ENCODE peak calls at places on chromosomes 11 and 22, in nine cellular contexts. P is CD8-positive, alpha-beta T cell; N is adrenal gland; D is A549; Y is lower leg skin; T is HL-60; A is fibroblast of mammary gland; V is GM23338; X is dorsolateral prefrontal cortex. J is an unnamed sample.

GRCh38 chr22:41481131-41481830 is 12.4 kb downstream of the ACO2 start:
- DNase-seq in X (no peak), N (peak; percentile 75), A (peak; percentile 55), P (no peak), D (no peak), V (no peak), Y (no peak), T (no peak), J (peak; percentile 66)

GRCh38 chr22:27610863-27611786 is 190.4 kb downstream of the MN1 start:
- DNase-seq in V (no peak), A (no peak), T (no peak), N (no peak), Y (no peak), X (no peak), P (no peak), D (no peak), J (no peak)

GRCh38 chr11:72634016-72634415 is 40.2 kb downstream of the PDE2A start:
- DNase-seq in V (no peak), D (no peak), A (no peak), Y (no peak), P (no peak), T (no peak), X (no peak), N (no peak), J (no peak)

GRCh38 chr11:31996159-31996881 is 94.6 kb upstream of the RCN1 start:
- DNase-seq in A (no peak), V (no peak), P (no peak), N (no peak), D (no peak), T (no peak), X (no peak), Y (no peak), J (no peak)

GRCh38 chr11:8905528-8906165 is 5.3 kb upstream of the AKIP1 start:
- DNase-seq in Y (no peak), D (peak; percentile 56), X (no peak), V (no peak), T (no peak), A (peak; percentile 90), N (no peak), P (no peak), J (no peak)

GRCh38 chr22:20013382-20013871 is 3.2 kb downstream of the ARVCF start:
- DNase-seq in D (peak; percentile 33), T (no peak), P (peak; percentile 45), V (peak; percentile 88), N (peak; percentile 54), X (peak; percentile 69), A (peak; percentile 34), Y (no peak), J (peak; percentile 90)

GRCh38 chr11:77186302-77186701 is 58.3 kb downstream of the MYO7A start:
- DNase-seq in Y (no peak), D (no peak), A (no peak), V (no peak), N (no peak), T (no peak), X (no peak), P (no peak), J (no peak)

GRCh38 chr11:124798991-124799383 is 1.2 kb downstream of the MSANTD2 start:
- DNase-seq in A (peak; percentile 76), D (peak; percentile 7), V (peak; percentile 56), Y (no peak), N (no peak), T (no peak), X (no peak), P (no peak), J (no peak)

GRCh38 chr22:17810570-17811116 is 36.4 kb upstream of the BID start:
- DNase-seq in A (no peak), D (no peak), N (no peak), V (no peak), P (no peak), Y (no peak), T (no peak), X (no peak), J (no peak)

GRCh38 chr11:120564573-120565301 is 53.2 kb downstream of the GRIK4 start:
- DNase-seq in A (peak; percentile 56), V (peak; percentile 46), X (peak; percentile 80), T (no peak), D (no peak), P (no peak), N (peak; percentile 84), Y (no peak), J (peak; percentile 85)

DNA sequence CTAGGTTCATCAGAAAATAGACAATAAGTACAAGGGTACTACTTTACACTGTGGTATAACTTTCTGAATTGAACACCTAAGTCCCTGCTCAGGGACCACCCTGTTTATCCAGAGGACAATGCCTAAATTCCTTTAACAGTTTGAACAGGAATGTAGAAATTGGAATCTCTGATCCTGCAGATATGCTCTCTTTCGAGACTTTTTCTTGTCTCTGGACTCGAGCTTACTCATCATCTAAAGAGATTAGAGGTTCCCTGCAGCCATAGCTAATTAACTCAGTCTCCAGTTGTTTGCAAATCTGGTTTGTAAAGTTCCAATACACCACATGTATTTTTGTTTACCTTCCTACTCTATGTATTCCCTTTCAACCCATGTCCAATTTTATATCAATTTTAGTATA is 1.0 kb downstream of the HOATZ start:
- DNase-seq in D (no peak), A (no peak), N (no peak), P (no peak), V (no peak), Y (no peak), X (no peak), T (no peak), J (no peak)
- TF ChIP-seq CTCF in D (no peak), A (no peak), N (no peak), P (no peak), V (no peak), Y (no peak), X (no peak), T (no peak), J (no peak)

GRCh38 chr11:1946812-1947480 is at the start of gene MRPL23:
- DNase-seq in Y (no peak), T (no peak), P (peak; percentile 24), V (no peak), X (no peak), D (no peak), A (no peak), N (peak; percentile 10), J (no peak)

GRCh38 chr11:1949302-1949701 is 2.2 kb downstream of the MRPL23 start:
- DNase-seq in P (no peak), N (no peak), T (no peak), Y (no peak), V (no peak), X (no peak), A (no peak), D (no peak), J (no peak)

GRCh38 chr11:1949922-1950321 is 2.8 kb downstream of the MRPL23 start:
- DNase-seq in V (no peak), P (no peak), T (no peak), X (no peak), N (no peak), D (no peak), Y (no peak), A (no peak), J (no peak)

GRCh38 chr11:1947592-1948237 is 583 bp downstream of the MRPL23 start:
- DNase-seq in X (no peak), N (no peak), T (no peak), P (no peak), D (no peak), Y (no peak), A (no peak), V (no peak), J (no peak)

DNA sequence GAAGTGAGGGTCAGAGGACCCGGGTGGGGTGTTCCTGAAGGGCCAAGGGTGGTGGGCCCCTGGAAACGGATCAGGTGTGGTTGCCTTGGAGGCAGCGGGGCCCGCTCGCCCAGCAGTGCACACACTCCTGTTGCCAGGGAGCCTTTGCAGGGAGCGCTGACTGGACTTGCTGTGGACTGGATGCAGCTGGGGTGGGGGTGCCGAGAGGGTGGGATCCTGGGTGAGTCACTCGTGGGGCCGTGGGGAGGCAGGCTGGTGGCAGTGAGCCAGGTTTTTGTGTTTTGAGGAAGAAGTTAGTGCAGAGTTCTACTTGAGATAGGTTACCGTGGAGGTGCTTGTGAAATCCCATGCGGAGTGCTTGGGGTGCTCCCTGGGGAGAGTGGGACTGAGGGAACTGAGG is 1.3 kb downstream of the MRPL23 start:
- DNase-seq in T (no peak), Y (no peak), D (no peak), N (peak; percentile 35), X (no peak), P (peak; percentile 9), V (no peak), A (no peak), J (no peak)
- TF ChIP-seq CTCF in T (no peak), Y (no peak), D (no peak), N (no peak), X (no peak), P (no peak), V (no peak), A (no peak), J (no peak)

GRCh38 chr11:103609117-103610066 is 427.0 kb upstream of the DDI1 start:
- DNase-seq in P (no peak), D (peak; percentile 68), T (no peak), V (peak; percentile 66), A (peak; percentile 97), Y (no peak), X (no peak), N (no peak), J (no peak)
- TF ChIP-seq CTCF in P (no peak), D (no peak), T (no peak), V (peak; percentile 53), A (peak; percentile 93), Y (no peak), X (no peak), N (no peak), J (peak; percentile 83)

DNA sequence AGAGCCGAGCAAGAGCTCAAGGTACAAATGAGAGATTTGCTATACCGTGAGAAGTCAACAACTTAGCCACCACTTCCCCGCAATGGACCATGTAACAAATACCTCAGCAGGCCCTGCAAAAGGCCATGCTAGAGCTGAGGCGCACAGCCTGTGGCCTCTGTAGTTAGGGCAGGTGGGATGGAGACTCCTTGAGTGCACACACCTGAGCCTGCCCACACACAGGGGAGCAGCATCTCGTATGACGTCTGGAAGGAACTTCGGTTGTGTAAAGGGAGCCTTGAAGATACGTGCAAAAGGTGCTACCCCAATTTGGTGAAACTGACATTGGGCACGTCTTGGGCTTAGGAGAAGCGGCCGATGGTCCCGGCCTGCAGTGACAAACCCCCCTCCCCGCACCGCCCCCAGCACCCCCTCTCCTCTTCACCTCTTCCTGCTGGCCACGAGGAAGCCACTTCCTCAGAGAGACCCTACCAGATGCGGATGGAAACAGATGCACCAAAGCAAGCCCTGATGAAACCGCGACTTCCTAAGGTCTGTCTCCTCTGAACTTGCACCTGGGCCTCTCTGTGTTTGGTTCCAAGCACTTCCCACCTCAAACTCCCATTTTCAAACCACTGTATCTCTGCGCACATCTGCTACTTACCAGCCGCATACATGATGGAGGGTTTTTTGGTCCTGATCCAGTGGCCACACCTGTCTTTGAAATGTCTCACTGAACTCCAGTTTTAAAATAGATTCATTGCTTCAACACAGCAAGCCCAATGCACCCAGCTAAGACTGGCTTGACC is 10.6 kb downstream of the CDPF1 start:
- DNase-seq in D (no peak), P (no peak), T (no peak), A (no peak), V (no peak), X (no peak), N (no peak), Y (no peak), J (no peak)
- TF ChIP-seq CTCF in D (no peak), P (no peak), T (no peak), A (no peak), V (no peak), X (no peak), N (no peak), Y (no peak), J (no peak)

DNA sequence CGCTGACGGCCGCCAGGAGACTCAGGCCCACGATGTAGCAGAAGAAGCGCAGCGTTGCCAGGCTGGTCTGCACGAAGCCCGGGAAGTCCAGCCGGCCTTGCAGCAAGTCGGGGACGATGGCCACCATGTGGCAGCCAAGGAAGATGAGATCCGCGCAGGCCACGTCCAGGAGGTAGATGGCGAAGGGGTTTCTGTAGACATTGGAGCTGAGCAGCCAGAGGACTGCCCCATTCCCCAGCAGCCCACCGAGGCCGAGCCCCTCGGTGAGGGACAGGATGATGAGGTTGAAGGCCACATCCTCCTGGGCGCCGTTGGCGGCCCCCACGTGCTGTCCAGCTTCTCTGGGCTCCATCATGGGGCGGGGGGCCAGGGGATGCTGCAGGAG is 3.8 kb downstream of the MRGPRE start:
- DNase-seq in X (no peak), T (no peak), P (no peak), A (no peak), N (peak; percentile 8), Y (no peak), V (no peak), D (no peak), J (no peak)
- TF ChIP-seq CTCF in X (no peak), T (no peak), P (no peak), A (no peak), N (no peak), Y (no peak), V (no peak), D (no peak), J (no peak)

J was measured in chondrocyte.